ENCODE peak calls at places on chromosome 5, in seven cellular contexts. D is right cardiac atrium; Y is GM23248; M is GM12878; H is cardiac muscle cell; A is tibial nerve; U is CD8-positive, alpha-beta memory T cell. Z is an unnamed sample.

GRCh38 chr5:180809403-180810209 is 7.0 kb upstream of the MGAT1 start:
- DNase-seq in D (peak), Y (peak), M (no peak), H (peak), A (peak), U (peak), Z (peak)

GRCh38 chr5:157155297-157155696 is 10.8 kb downstream of the GARIN3 start:
- DNase-seq in D (no peak), Y (no peak), M (no peak), H (no peak), A (no peak), U (no peak), Z (no peak)

GRCh38 chr5:167065784-167066183 is 1225.7 kb upstream of the WWC1 start:
- DNase-seq in D (no peak), Y (no peak), M (no peak), H (peak), A (no peak), U (no peak), Z (no peak)

GRCh38 chr5:110594866-110595265 is 131.6 kb downstream of the TMEM232 start:
- DNase-seq in D (no peak), Y (no peak), M (no peak), H (no peak), A (no peak), U (no peak), Z (no peak)

GRCh38 chr5:111584651-111585050 is 72.3 kb upstream of the STARD4 start:
- DNase-seq in D (no peak), Y (peak), M (no peak), H (peak), A (no peak), U (no peak), Z (no peak)

GRCh38 chr5:20500501-20500900 is 512.5 kb upstream of the CDH18 start:
- DNase-seq in D (no peak), Y (no peak), M (no peak), H (no peak), A (no peak), U (no peak), Z (no peak)

GRCh38 chr5:1217596-1218206 is 7.5 kb upstream of the SLC6A18 start:
- DNase-seq in D (peak), Y (no peak), M (no peak), H (peak), A (no peak), U (no peak), Z (peak)

GRCh38 chr5:52878671-52879070 is 91.0 kb downstream of the ITGA1 start:
- DNase-seq in D (no peak), Y (peak), M (no peak), H (no peak), A (no peak), U (no peak), Z (no peak)

GRCh38 chr5:1040571-1040970 is 32.0 kb downstream of the NKD2 start:
- DNase-seq in D (peak), Y (no peak), M (no peak), H (no peak), A (no peak), U (no peak), Z (no peak)

GRCh38 chr5:166370928-166371690 is 1920.3 kb upstream of the WWC1 start:
- DNase-seq in D (no peak), Y (peak), M (no peak), H (no peak), A (no peak), U (no peak), Z (no peak)

GRCh38 chr5:131628990-131629389 is 6.0 kb downstream of the RAPGEF6 start:
- DNase-seq in D (no peak), Y (peak), M (no peak), H (no peak), A (no peak), U (no peak), Z (no peak)

GRCh38 chr5:179836225-179837019 is 15.7 kb downstream of the SQSTM1 start:
- DNase-seq in D (no peak), Y (peak), M (no peak), H (no peak), A (no peak), U (peak), Z (no peak)

GRCh38 chr5:7565559-7565958 is 169.6 kb downstream of the ADCY2 start:
- DNase-seq in D (no peak), Y (no peak), M (no peak), H (no peak), A (no peak), U (no peak), Z (no peak)

GRCh38 chr5:66989286-66989685 is 207.3 kb downstream of the CD180 start:
- DNase-seq in D (no peak), Y (peak), M (no peak), H (peak), A (no peak), U (no peak), Z (no peak)

GRCh38 chr5:43638556-43638955 is 35.6 kb downstream of the NNT start:
- DNase-seq in D (no peak), Y (peak), M (no peak), H (no peak), A (no peak), U (no peak), Z (no peak)

GRCh38 chr5:178895615-178896571 is at the start of gene ZFP2:
- DNase-seq in D (peak), Y (peak), M (no peak), H (peak), A (no peak), U (no peak), Z (peak)

GRCh38 chr5:760363-761205 is 23.9 kb downstream of the ZDHHC11B start:
- DNase-seq in D (peak), Y (no peak), M (no peak), H (no peak), A (no peak), U (no peak), Z (no peak)

GRCh38 chr5:173923236-173924104 is 35.3 kb downstream of the CPEB4 start:
- DNase-seq in D (no peak), Y (peak), M (no peak), H (peak), A (no peak), U (no peak), Z (peak)
- H3K27ac ChIP-seq in D (peak), Y (no peak), M (no peak), H (peak), A (peak), U (no peak), Z (peak)

GRCh38 chr5:77970891-77971290 is 194.8 kb upstream of the TBCA start:
- DNase-seq in D (no peak), Y (no peak), M (no peak), H (no peak), A (no peak), U (no peak), Z (no peak)

GRCh38 chr5:77974576-77974975 is 198.4 kb upstream of the TBCA start:
- DNase-seq in D (no peak), Y (no peak), M (no peak), H (no peak), A (no peak), U (no peak), Z (no peak)

GRCh38 chr5:77973253-77973609 is 197.1 kb upstream of the TBCA start:
- DNase-seq in D (peak), Y (no peak), M (no peak), H (peak), A (no peak), U (no peak), Z (no peak)

GRCh38 chr5:77971965-77972544 is 195.9 kb upstream of the TBCA start:
- DNase-seq in D (no peak), Y (no peak), M (no peak), H (no peak), A (no peak), U (no peak), Z (no peak)

DNA sequence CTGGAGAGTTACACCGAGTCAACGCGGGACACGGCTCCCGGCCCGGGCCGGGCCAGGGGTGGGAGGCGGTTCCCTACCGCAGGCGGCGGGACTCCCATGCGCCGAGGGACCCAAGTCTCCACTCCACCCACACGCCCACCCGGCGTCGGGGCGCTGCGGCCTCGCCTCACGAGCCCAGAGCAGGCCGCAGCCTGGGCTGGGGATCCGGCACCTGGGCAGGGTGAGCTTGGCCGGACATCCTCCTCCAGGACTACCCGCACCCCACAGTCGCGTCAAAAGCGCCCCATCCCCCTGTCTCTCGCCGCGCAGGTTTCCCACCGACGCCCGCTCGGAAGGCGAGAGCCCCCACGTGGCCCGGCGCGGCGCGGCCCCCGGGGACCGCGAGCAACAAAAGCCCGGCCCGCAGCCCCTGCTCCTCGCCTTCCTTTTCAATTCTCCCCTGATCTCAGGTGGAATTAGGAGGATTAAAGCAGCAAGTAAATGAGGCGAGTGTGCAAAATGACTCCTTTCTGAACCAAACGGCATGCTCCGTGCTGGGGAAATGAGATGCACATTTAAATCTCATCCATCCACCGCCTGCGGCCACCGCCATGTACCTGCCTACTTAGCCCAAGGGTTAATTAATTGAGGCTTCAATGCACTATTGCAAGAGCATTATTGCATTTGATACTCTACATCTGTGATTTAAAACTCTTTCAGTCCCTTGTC is 196.6 kb upstream of the TBCA start:
- DNase-seq in D (peak), Y (peak), M (no peak), H (peak), A (no peak), U (no peak), Z (no peak)
- H3K4me3 ChIP-seq in D (peak), Y (peak), M (peak), H (peak), A (peak), U (peak), Z (peak)

GRCh38 chr5:175692996-175693700 is 35.3 kb downstream of the HRH2 start:
- DNase-seq in D (no peak), Y (no peak), M (no peak), H (no peak), A (no peak), U (no peak), Z (no peak)

GRCh38 chr5:175690586-175690985 is 32.7 kb downstream of the HRH2 start:
- DNase-seq in D (no peak), Y (no peak), M (no peak), H (no peak), A (no peak), U (no peak), Z (no peak)

GRCh38 chr5:175691761-175692160 is 33.9 kb downstream of the HRH2 start:
- DNase-seq in D (no peak), Y (no peak), M (no peak), H (no peak), A (no peak), U (no peak), Z (no peak)

GRCh38 chr5:175693746-175694145 is 35.9 kb downstream of the HRH2 start:
- DNase-seq in D (no peak), Y (no peak), M (no peak), H (no peak), A (no peak), U (no peak), Z (no peak)

GRCh38 chr5:175692235-175692995 is 34.5 kb downstream of the HRH2 start:
- DNase-seq in D (no peak), Y (no peak), M (no peak), H (no peak), A (no peak), U (no peak), Z (no peak)
- H3K27ac ChIP-seq in D (no peak), Y (no peak), M (no peak), H (no peak), A (no peak), U (no peak), Z (no peak)

DNA sequence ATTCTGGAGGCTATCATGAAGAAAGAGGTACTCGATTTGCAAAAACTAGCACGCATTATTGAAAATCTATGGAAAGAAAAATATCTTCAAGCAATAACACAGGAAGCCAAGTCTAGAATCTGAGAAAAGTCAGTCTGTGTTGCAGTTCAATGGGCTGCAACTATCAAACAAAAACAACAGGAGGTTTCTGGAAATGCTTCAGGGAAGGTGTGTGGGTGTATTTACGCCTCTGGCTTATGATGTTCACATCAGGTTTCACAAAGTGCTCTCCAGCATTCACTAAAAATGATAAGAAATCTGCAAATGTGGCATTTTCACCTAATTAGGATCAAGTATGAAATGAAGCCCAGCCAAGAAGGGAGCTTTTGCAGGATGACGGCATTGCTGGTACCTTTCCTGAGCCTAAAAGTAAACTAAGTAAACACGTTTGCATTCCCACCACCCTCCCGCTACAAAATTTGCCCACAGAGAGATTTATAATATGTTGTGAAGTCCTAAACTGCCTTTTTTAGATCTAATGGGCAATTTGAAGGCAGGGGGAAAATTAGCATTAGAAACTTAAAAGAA is 146.4 kb downstream of the GABRB2 start:
- DNase-seq in D (no peak), Y (no peak), M (no peak), H (no peak), A (no peak), U (no peak), Z (no peak)
- H3K4me3 ChIP-seq in D (no peak), Y (no peak), M (no peak), H (no peak), A (no peak), U (no peak), Z (no peak)

DNA sequence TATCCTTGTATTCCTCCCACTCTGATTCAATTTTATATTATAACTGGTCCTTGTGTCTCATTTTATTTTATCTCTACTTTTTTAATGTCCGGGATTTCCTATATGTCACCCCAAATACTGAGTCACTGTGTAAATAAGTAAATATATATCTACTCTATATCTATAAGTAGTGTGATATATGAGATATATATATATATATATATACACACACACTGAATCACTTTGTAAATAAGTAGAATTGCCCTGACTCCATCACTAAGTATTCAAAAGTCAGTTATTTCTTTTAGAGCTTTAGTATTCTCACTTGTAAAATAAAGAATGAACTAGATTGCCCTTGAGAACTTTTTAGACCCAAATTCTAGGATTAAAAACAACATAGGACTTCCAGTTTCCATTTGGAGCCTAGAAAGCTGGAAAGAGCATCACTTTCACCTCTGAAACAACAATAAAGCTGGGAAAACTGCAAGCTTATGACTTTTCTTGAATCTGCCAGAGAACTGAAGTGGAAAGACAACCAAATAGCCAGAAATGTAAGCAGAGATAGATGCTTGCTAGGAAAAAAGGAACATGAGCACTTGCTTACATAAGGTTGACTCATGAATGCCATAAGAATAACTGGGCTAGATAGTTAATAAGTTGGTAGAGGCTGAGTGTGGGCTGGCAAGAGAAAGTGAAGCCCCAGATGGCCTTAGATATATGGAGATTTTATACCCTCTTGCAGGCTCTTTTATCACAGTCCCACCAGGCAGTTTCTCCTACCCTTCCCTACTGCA is 171.1 kb upstream of the TLX3 start:
- DNase-seq in D (no peak), Y (peak), M (no peak), H (no peak), A (no peak), U (no peak), Z (no peak)
- H3K27ac ChIP-seq in D (no peak), Y (peak), M (no peak), H (no peak), A (no peak), U (no peak), Z (no peak)

GRCh38 chr5:109570362-109570874 is 119.3 kb upstream of the MAN2A1 start:
- DNase-seq in D (no peak), Y (no peak), M (no peak), H (no peak), A (no peak), U (no peak), Z (no peak)
- H3K4me3 ChIP-seq in D (no peak), Y (no peak), M (no peak), H (no peak), A (no peak), U (no peak), Z (no peak)